ENCODE peak calls at places on chromosomes 7 and 10, in nine cellular contexts. X is islet precursor cell; F is Right ventricle myocardium superior; D is NCI-H1048; L is DMS 273 treated with DMSO at 0.1 percent for 48 hours; Y is stimulated activated CD4-positive, alpha-beta T cell treated with anti-CD3 and anti-CD28 coated beads, Interleukin-2, amount 100 ng/mL, for 24 hours; V is T follicular helper cell; H is GM13977; O is cardiac fibroblast. J is an unnamed sample.

GRCh38 chr7:116122972-116123595 is 87.3 kb upstream of the TES start:
- DNase-seq in X (no peak), F (no peak), D (no peak), L (no peak), Y (no peak), V (no peak), H (peak; percentile 19), O (peak; percentile 79), J (peak; percentile 38)

GRCh38 chr7:120308171-120308570 is 35.2 kb downstream of the KCND2 start:
- DNase-seq in X (no peak), F (no peak), D (no peak), L (no peak), Y (no peak), V (no peak), H (no peak), O (no peak), J (no peak)

GRCh38 chr7:115004121-115004520 is 82.2 kb downstream of the MDFIC start:
- DNase-seq in X (peak; percentile 70), F (no peak), D (no peak), L (no peak), Y (no peak), V (no peak), H (no peak), O (no peak), J (no peak)

GRCh38 chr10:49837096-49837495 is 75.0 kb upstream of the OGDHL start:
- DNase-seq in X (peak; percentile 57), F (no peak), D (no peak), L (no peak), Y (no peak), V (no peak), H (no peak), O (peak; percentile 4), J (no peak)

GRCh38 chr10:22252286-22252800 is 34.5 kb upstream of the EBLN1 start:
- DNase-seq in X (peak; percentile 58), F (peak; percentile 78), D (no peak), L (no peak), Y (peak; percentile 77), V (no peak), H (no peak), O (peak; percentile 52), J (no peak)

GRCh38 chr10:27713906-27714305 is 31.7 kb downstream of the MKX start:
- DNase-seq in X (no peak), F (no peak), D (no peak), L (no peak), Y (no peak), V (no peak), H (no peak), O (no peak), J (no peak)

GRCh38 chr7:95545007-95545615 is 51.2 kb downstream of the PDK4 start:
- DNase-seq in X (peak; percentile 65), F (no peak), D (no peak), L (peak; percentile 29), Y (no peak), V (no peak), H (no peak), O (peak; percentile 85), J (no peak)

GRCh38 chr10:1120761-1121160 is 64.6 kb downstream of the WDR37 start:
- DNase-seq in X (peak; percentile 48), F (no peak), D (no peak), L (no peak), Y (no peak), V (no peak), H (no peak), O (no peak), J (no peak)

GRCh38 chr10:15791816-15792524 is 68.3 kb downstream of the MINDY3 start:
- DNase-seq in X (peak; percentile 79), F (no peak), D (no peak), L (no peak), Y (no peak), V (no peak), H (no peak), O (peak; percentile 48), J (no peak)

GRCh38 chr7:71633571-71634008 is 501.6 kb downstream of the GALNT17 start:
- DNase-seq in X (peak; percentile 96), F (no peak), D (no peak), L (peak; percentile 58), Y (no peak), V (no peak), H (no peak), O (peak; percentile 66), J (no peak)

GRCh38 chr7:38451840-38452239 is 178.4 kb upstream of the TARP start:
- DNase-seq in X (no peak), F (no peak), D (no peak), L (no peak), Y (no peak), V (no peak), H (peak; percentile 18), O (peak; percentile 67), J (no peak)

GRCh38 chr10:130189466-130190064 is 53.4 kb downstream of the GLRX3 start:
- DNase-seq in X (no peak), F (no peak), D (no peak), L (no peak), Y (no peak), V (no peak), H (no peak), O (no peak), J (no peak)

GRCh38 chr7:150842716-150843115 is 9.6 kb upstream of the AOC1 start:
- DNase-seq in X (peak; percentile 26), F (no peak), D (no peak), L (no peak), Y (no peak), V (no peak), H (no peak), O (no peak), J (no peak)

GRCh38 chr10:78751716-78752115 is 317.1 kb upstream of the ZMIZ1 start:
- DNase-seq in X (no peak), F (no peak), D (no peak), L (no peak), Y (no peak), V (no peak), H (no peak), O (no peak), J (no peak)

GRCh38 chr7:100220833-100221718 is 1.3 kb downstream of the PVRIG start:
- DNase-seq in X (no peak), F (no peak), D (no peak), L (no peak), Y (peak; percentile 79), V (peak; percentile 76), H (peak; percentile 81), O (no peak), J (peak; percentile 97)

GRCh38 chr7:30728591-30729100 is 23.3 kb upstream of the INMT start:
- DNase-seq in X (no peak), F (no peak), D (no peak), L (no peak), Y (no peak), V (no peak), H (no peak), O (no peak), J (no peak)

GRCh38 chr7:111030358-111030735 is 60.6 kb upstream of the LRRN3 start:
- DNase-seq in X (no peak), F (no peak), D (no peak), L (no peak), Y (no peak), V (no peak), H (no peak), O (peak; percentile 53), J (no peak)

GRCh38 chr10:36256166-36256565 is 614.1 kb upstream of the FZD8 start:
- DNase-seq in X (no peak), F (no peak), D (no peak), L (no peak), Y (no peak), V (no peak), H (no peak), O (peak; percentile 64), J (no peak)

GRCh38 chr7:138396251-138397070 is 63.6 kb upstream of the TRIM24 start:
- DNase-seq in X (peak; percentile 70), F (no peak), D (no peak), L (no peak), Y (no peak), V (no peak), H (peak; percentile 53), O (no peak), J (no peak)

GRCh38 chr7:31023877-31024276 is 28.2 kb upstream of the ADCYAP1R1 start:
- DNase-seq in X (no peak), F (no peak), D (no peak), L (no peak), Y (no peak), V (no peak), H (no peak), O (no peak), J (peak; percentile 73)

GRCh38 chr10:122142652-122143237 is 128.4 kb upstream of the BTBD16 start:
- DNase-seq in X (no peak), F (peak; percentile 58), D (no peak), L (no peak), Y (peak; percentile 28), V (no peak), H (peak; percentile 70), O (peak; percentile 26), J (no peak)

GRCh38 chr7:11707606-11708193 is 124.3 kb downstream of the THSD7A start:
- DNase-seq in X (no peak), F (no peak), D (no peak), L (no peak), Y (no peak), V (no peak), H (no peak), O (no peak), J (no peak)

GRCh38 chr7:6278749-6279310 is 6.4 kb upstream of the CYTH3 start:
- DNase-seq in X (peak; percentile 38), F (no peak), D (no peak), L (no peak), Y (no peak), V (no peak), H (no peak), O (peak; percentile 20), J (no peak)

GRCh38 chr7:102211590-102212550 is 74.8 kb upstream of the SH2B2 start:
- DNase-seq in X (no peak), F (no peak), D (no peak), L (no peak), Y (no peak), V (no peak), H (peak; percentile 86), O (no peak), J (no peak)

GRCh38 chr7:94877731-94878670 is 29.4 kb upstream of the PPP1R9A start:
- DNase-seq in X (peak; percentile 63), F (no peak), D (no peak), L (no peak), Y (no peak), V (no peak), H (no peak), O (no peak), J (no peak)

GRCh38 chr10:98023024-98023423 is 7.4 kb downstream of the CRTAC1 start:
- DNase-seq in X (no peak), F (no peak), D (no peak), L (no peak), Y (no peak), V (no peak), H (no peak), O (no peak), J (no peak)

GRCh38 chr7:18420758-18421157 is 74.8 kb upstream of the HDAC9 start:
- DNase-seq in X (no peak), F (no peak), D (peak; percentile 68), L (no peak), Y (no peak), V (no peak), H (no peak), O (no peak), J (no peak)

GRCh38 chr7:83053965-83054364 is 108.7 kb downstream of the PCLO start:
- DNase-seq in X (no peak), F (no peak), D (no peak), L (no peak), Y (no peak), V (no peak), H (no peak), O (no peak), J (no peak)

GRCh38 chr7:28919510-28919909 is 38.6 kb downstream of the TRIL start:
- DNase-seq in X (no peak), F (no peak), D (no peak), L (no peak), Y (no peak), V (no peak), H (no peak), O (no peak), J (no peak)

GRCh38 chr7:10412426-10413019 is 561.1 kb upstream of the PHF14 start:
- DNase-seq in X (no peak), F (no peak), D (peak; percentile 32), L (peak; percentile 7), Y (no peak), V (no peak), H (peak; percentile 26), O (peak; percentile 52), J (peak; percentile 36)

GRCh38 chr10:34780818-34781380 is 34.2 kb downstream of the PARD3 start:
- DNase-seq in X (no peak), F (peak; percentile 65), D (no peak), L (no peak), Y (no peak), V (no peak), H (peak; percentile 62), O (peak; percentile 70), J (peak; percentile 60)

J was measured in Jurkat, Clone E6-1.